ENCODE peak calls at places on chromosomes 4 and X, in four cellular contexts. B is upper lobe of left lung, V is SK-N-SH, D is vagina. T is an unnamed sample.

GRCh38 chrX:47222776-47223350 is 4.4 kb downstream of the CDK16 start:
- DNase-seq in B (no peak), V (peak), D (no peak), T (no peak)

GRCh38 chr4:145189981-145190380 is 9.6 kb upstream of the OTUD4 start:
- DNase-seq in B (no peak), V (no peak), D (no peak), T (no peak)

GRCh38 chr4:156547891-156548290 is 423.7 kb downstream of the PDGFC start:
- DNase-seq in B (no peak), V (no peak), D (no peak), T (no peak)

GRCh38 chr4:121462660-121463261 is 81.9 kb upstream of the QRFPR start:
- DNase-seq in B (peak), V (peak), D (no peak), T (peak)

GRCh38 chr4:3188118-3188517 is 60.8 kb upstream of the MSANTD1 start:
- DNase-seq in B (no peak), V (no peak), D (no peak), T (no peak)

GRCh38 chrX:38868941-38869378 is 67.7 kb downstream of the MID1IP1 start:
- DNase-seq in B (no peak), V (no peak), D (no peak), T (no peak)

GRCh38 chrX:140298946-140299345 is 205.9 kb downstream of the SOX3 start:
- DNase-seq in B (no peak), V (no peak), D (no peak), T (no peak)

GRCh38 chrX:63754141-63754859 is 30.7 kb downstream of the ARHGEF9 start:
- DNase-seq in B (peak), V (no peak), D (no peak), T (no peak)

GRCh38 chr4:129167640-129168260 is 71.8 kb downstream of the C4orf33 start:
- DNase-seq in B (no peak), V (no peak), D (no peak), T (no peak)

GRCh38 chrX:130726661-130727060 is 176.3 kb downstream of the ENOX2 start:
- DNase-seq in B (peak), V (no peak), D (no peak), T (no peak)

GRCh38 chr4:22500831-22501714 is 14.8 kb downstream of the ADGRA3 start:
- DNase-seq in B (peak), V (no peak), D (no peak), T (no peak)

GRCh38 chr4:83771113-83771705 is 235.3 kb downstream of the GPAT3 start:
- DNase-seq in B (peak), V (peak), D (no peak), T (no peak)

GRCh38 chrX:107674480-107675364 is 46.4 kb downstream of the PRPS1 start:
- DNase-seq in B (peak), V (no peak), D (no peak), T (peak)

GRCh38 chrX:51178352-51178751 is 154.3 kb upstream of the NUDT10 start:
- DNase-seq in B (no peak), V (no peak), D (no peak), T (no peak)

GRCh38 chr4:74364649-74365491 is at the start of gene EREG:
- DNase-seq in B (peak), V (peak), D (no peak), T (no peak)

GRCh38 chr4:16801356-16801755 is 97.1 kb downstream of the LDB2 start:
- DNase-seq in B (no peak), V (no peak), D (no peak), T (no peak)

GRCh38 chrX:46117234-46117633 is 428.0 kb downstream of the ZNF674 start:
- DNase-seq in B (no peak), V (no peak), D (no peak), T (no peak)

GRCh38 chrX:153970398-153971123 is 1.1 kb downstream of the HCFC1 start:
- DNase-seq in B (no peak), V (peak), D (no peak), T (no peak)

GRCh38 chr4:86939123-86939522 is 4.3 kb downstream of the AFF1 start:
- DNase-seq in B (peak), V (no peak), D (no peak), T (no peak)

GRCh38 chr4:118740869-118741268 is 55.7 kb downstream of the METTL14 start:
- DNase-seq in B (no peak), V (peak), D (no peak), T (no peak)

GRCh38 chr4:56668267-56668666 is 12.8 kb downstream of the HOPX start:
- DNase-seq in B (no peak), V (no peak), D (no peak), T (no peak)

GRCh38 chrX:49176421-49177326 is 5.0 kb downstream of the PLP2 start:
- DNase-seq in B (peak), V (no peak), D (no peak), T (no peak)

GRCh38 chr4:1691737-1692373 is 7.7 kb upstream of the FAM53A start:
- DNase-seq in B (no peak), V (no peak), D (no peak), T (no peak)

GRCh38 chr4:84778041-84778440 is 188.4 kb downstream of the WDFY3 start:
- DNase-seq in B (no peak), V (no peak), D (no peak), T (no peak)

GRCh38 chrX:66050140-66050569 is 10.3 kb upstream of the VSIG4 start:
- DNase-seq in B (peak), V (no peak), D (no peak), T (no peak)

GRCh38 chrX:137387646-137388045 is 178.3 kb upstream of the ZIC3 start:
- DNase-seq in B (no peak), V (no peak), D (no peak), T (no peak)

GRCh38 chr4:88216395-88216794 is 58.0 kb upstream of the ABCG2 start:
- DNase-seq in B (peak), V (no peak), D (no peak), T (no peak)

GRCh38 chrX:107272431-107272921 is 66.1 kb downstream of the DNAAF6 start:
- DNase-seq in B (no peak), V (peak), D (no peak), T (no peak)

GRCh38 chr4:8504279-8505007 is 63.9 kb downstream of the TRMT44 start:
- DNase-seq in B (no peak), V (peak), D (no peak), T (peak)

GRCh38 chr4:40662962-40663604 is 33.4 kb upstream of the RBM47 start:
- DNase-seq in B (peak), V (no peak), D (no peak), T (no peak)

GRCh38 chr4:76212851-76213414 is 691 bp downstream of the SCARB2 start:
- DNase-seq in B (no peak), V (peak), D (no peak), T (no peak)

GRCh38 chr4:4735870-4736269 is 123.6 kb upstream of the MSX1 start:
- DNase-seq in B (no peak), V (no peak), D (no peak), T (no peak)

GRCh38 chr4:4734425-4734824 is 125.0 kb upstream of the MSX1 start:
- DNase-seq in B (no peak), V (no peak), D (no peak), T (no peak)

GRCh38 chr4:4735136-4735754 is 124.2 kb upstream of the MSX1 start:
- DNase-seq in B (no peak), V (no peak), D (no peak), T (no peak)

GRCh38 chr4:4730214-4730613 is 129.3 kb upstream of the MSX1 start:
- DNase-seq in B (no peak), V (no peak), D (no peak), T (no peak)

GRCh38 chr4:4733663-4734062 is 125.8 kb upstream of the MSX1 start:
- DNase-seq in B (no peak), V (no peak), D (no peak), T (no peak)
- TF ChIP-seq POLR2AphosphoS5 in B (no peak), V (no peak), D (no peak), T (no peak)

DNA sequence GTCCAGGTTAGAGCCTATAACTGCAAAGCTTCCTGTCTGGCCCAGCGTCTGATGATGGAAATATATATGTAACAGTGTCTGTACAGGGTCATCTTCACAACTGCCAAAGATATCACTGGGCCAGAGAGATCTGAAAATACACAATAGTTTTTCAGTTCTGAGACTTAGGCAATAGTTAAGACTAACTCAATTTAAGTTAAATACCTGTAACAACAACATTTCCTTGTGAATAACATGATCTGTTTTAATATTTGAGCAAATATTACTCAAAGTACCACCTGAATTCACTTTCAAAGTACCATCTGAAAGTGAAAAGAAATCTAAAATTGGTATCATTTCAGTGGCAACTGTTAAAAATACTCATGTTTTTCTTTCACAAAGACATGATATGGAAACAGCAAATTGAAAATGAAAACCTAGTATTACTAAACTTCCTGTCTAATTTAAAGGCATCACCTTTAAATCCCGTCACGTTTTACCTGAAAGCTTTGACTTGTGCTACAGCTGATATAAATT is 9.6 kb downstream of the ZAR1 start:
- DNase-seq in B (no peak), V (no peak), D (no peak), T (no peak)
- TF ChIP-seq POLR2AphosphoS5 in B (no peak), V (no peak), D (no peak), T (no peak)

GRCh38 chr4:177490769-177491168 is 48.5 kb upstream of the AGA start:
- DNase-seq in B (no peak), V (no peak), D (no peak), T (no peak)
- TF ChIP-seq POLR2AphosphoS5 in B (no peak), V (no peak), D (no peak), T (no peak)

DNA sequence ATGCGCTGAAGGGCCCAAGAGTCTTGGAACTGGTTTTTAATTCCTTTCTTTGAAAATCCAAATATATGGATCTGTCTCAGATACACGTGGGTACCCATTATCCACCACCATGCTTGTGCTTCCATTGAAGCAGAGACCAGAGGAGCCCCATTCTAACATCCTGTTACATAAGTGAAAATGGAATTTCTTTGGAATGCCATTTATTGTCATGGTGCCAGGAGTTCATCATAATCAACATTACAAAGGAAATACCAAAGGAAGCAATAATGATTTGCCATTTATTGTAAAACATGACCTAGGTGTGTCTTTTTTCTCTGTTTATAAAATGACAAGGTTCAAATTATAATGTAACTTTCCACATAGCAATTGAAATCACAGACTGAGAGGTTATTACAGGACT is 61.7 kb downstream of the PALLD start:
- DNase-seq in B (no peak), V (no peak), D (no peak), T (no peak)
- TF ChIP-seq POLR2AphosphoS5 in B (no peak), V (no peak), D (peak), T (no peak)

DNA sequence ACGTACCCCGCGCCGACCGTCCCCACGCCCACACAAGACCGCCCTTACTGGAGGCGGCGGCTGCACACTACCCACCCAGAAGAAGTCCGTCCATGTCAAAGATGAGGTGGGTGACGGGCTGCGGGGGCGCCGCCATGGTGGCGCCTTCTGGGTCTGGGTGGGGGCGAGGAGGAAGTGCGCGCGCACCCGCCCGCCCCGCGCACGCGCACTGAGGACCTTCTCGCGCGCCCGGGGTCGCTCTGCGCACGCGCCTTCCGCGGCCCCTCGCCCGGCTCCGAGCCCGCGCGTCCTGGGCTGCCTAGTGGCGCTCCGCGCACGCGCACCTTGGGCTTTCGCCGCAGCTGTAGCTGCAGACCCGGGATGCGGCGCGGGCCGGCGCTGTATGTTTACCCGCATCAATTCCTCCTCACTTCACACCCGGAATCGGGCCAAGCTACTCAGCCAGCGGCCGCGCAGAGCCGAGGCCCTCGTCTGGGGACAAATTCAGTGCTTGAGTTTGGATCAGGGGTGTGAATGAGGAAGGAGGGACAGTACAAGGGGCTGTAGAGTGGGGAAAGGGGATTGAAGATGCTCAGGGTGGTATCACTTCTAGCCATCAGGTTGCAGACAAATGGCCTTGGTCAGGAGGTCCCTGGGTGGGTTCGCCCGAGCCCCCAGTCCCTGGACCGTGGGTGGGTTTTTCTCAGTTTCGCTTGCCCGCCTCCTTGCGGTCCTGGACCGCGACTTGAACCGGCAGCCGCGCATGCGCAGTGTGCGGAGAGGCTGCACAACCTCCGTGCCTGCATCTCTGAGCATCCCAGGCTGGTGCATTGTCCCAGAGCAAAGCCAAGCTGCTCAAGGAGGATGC is at the start of gene PUDP:
- DNase-seq in B (peak), V (peak), D (no peak), T (peak)
- TF ChIP-seq POLR2AphosphoS5 in B (peak), V (peak), D (no peak), T (peak)

GRCh38 chr4:152117501-152117900 is 356.7 kb upstream of the GATB start:
- DNase-seq in B (no peak), V (no peak), D (no peak), T (no peak)

GRCh38 chr4:152115794-152116193 is 355.0 kb upstream of the GATB start:
- DNase-seq in B (no peak), V (no peak), D (no peak), T (no peak)

GRCh38 chr4:152118819-152119553 is 358.2 kb upstream of the GATB start:
- DNase-seq in B (no peak), V (no peak), D (no peak), T (no peak)

GRCh38 chr4:152117054-152117453 is 356.2 kb upstream of the GATB start:
- DNase-seq in B (no peak), V (no peak), D (no peak), T (no peak)

GRCh38 chr4:152118108-152118507 is 357.3 kb upstream of the GATB start:
- DNase-seq in B (no peak), V (no peak), D (no peak), T (no peak)
- TF ChIP-seq POLR2AphosphoS5 in B (no peak), V (no peak), D (no peak), T (no peak)

T was measured in breast epithelium.